ENCODE peak calls at places on chromosomes 2 and 18, in seven cellular contexts. H is NCI-H69, Q is HT-29, B is astrocyte of the spinal cord, Z is right atrium auricular region, N is NCI-H774, T is stromal cell of bone marrow. G is an unnamed sample.
A peak's percentile ranks its signal among the peaks of the same experiment; 100 is the strongest.

GRCh38 chr2:127043367-127044164 is 63.4 kb downstream of the BIN1 start:
- DNase-seq in N (no peak), Z (no peak), Q (no peak), B (no peak), T (no peak), H (no peak), G (no peak)

GRCh38 chr2:231207734-231208133 is 9.3 kb downstream of the ARMC9 start:
- DNase-seq in B (no peak), Q (no peak), N (no peak), H (no peak), T (no peak), Z (no peak), G (no peak)

GRCh38 chr18:43526436-43527150 is 249.3 kb upstream of the SYT4 start:
- DNase-seq in Z (no peak), N (no peak), T (no peak), B (no peak), Q (no peak), H (peak; percentile 99), G (no peak)

GRCh38 chr18:7388752-7389151 is 157.9 kb downstream of the LRRC30 start:
- DNase-seq in Q (no peak), T (no peak), Z (peak; percentile 30), H (peak; percentile 36), N (no peak), B (no peak), G (no peak)

GRCh38 chr2:159609933-159610523 is 6.3 kb downstream of the BAZ2B start:
- DNase-seq in Q (no peak), B (no peak), Z (no peak), T (no peak), H (peak; percentile 79), N (no peak), G (no peak)

GRCh38 chr2:19739256-19739655 is 162.5 kb downstream of the TTC32 start:
- DNase-seq in T (peak; percentile 41), H (no peak), B (no peak), Z (peak; percentile 70), N (no peak), Q (no peak), G (no peak)

GRCh38 chr2:167196461-167197252 is 308.4 kb downstream of the XIRP2 start:
- DNase-seq in N (peak; percentile 44), Z (no peak), Q (peak; percentile 13), B (peak; percentile 83), T (peak; percentile 26), H (peak; percentile 54), G (no peak)

GRCh38 chr2:1661891-1662605 is 82.3 kb downstream of the PXDN start:
- DNase-seq in Z (peak; percentile 50), B (no peak), Q (no peak), H (no peak), N (no peak), T (no peak), G (no peak)

GRCh38 chr2:20604401-20604911 is 46.4 kb downstream of the HS1BP3 start:
- DNase-seq in Z (no peak), H (no peak), T (no peak), N (no peak), B (no peak), Q (no peak), G (no peak)

GRCh38 chr2:165401285-165401852 is 68.1 kb upstream of the CSRNP3 start:
- DNase-seq in B (peak; percentile 83), Q (peak; percentile 79), T (peak; percentile 57), H (no peak), N (peak; percentile 63), Z (no peak), G (peak; percentile 78)

GRCh38 chr2:75292826-75293225 is 93.5 kb upstream of the TACR1 start:
- DNase-seq in Q (peak; percentile 12), B (peak; percentile 78), H (no peak), T (peak; percentile 54), N (no peak), Z (no peak), G (no peak)

GRCh38 chr2:233404227-233404626 is 49.9 kb downstream of the DGKD start:
- DNase-seq in Z (no peak), Q (peak; percentile 69), T (no peak), H (peak; percentile 52), B (peak; percentile 33), N (peak; percentile 26), G (peak; percentile 63)

GRCh38 chr2:133040175-133040574 is 370.2 kb upstream of the LYPD1 start:
- DNase-seq in Z (no peak), H (no peak), B (peak; percentile 29), T (no peak), Q (no peak), N (no peak), G (no peak)

GRCh38 chr2:28175028-28175427 is 217.6 kb upstream of the FOSL2 start:
- DNase-seq in B (no peak), Z (no peak), Q (peak; percentile 40), H (peak; percentile 19), T (no peak), N (no peak), G (no peak)

GRCh38 chr18:32893915-32894314 is 121.1 kb upstream of the KLHL14 start:
- DNase-seq in Z (no peak), H (peak; percentile 72), B (no peak), T (no peak), Q (peak; percentile 36), N (no peak), G (peak; percentile 10)

GRCh38 chr18:58254873-58255511 is 211.0 kb downstream of the NEDD4L start:
- DNase-seq in Z (peak; percentile 60), B (peak; percentile 75), H (peak; percentile 28), N (no peak), T (peak; percentile 22), Q (no peak), G (no peak)

GRCh38 chr2:158486970-158487325 is 30.2 kb downstream of the PKP4 start:
- DNase-seq in T (no peak), B (no peak), N (no peak), Q (peak; percentile 43), Z (no peak), H (no peak), G (peak; percentile 55)

GRCh38 chr2:105795575-105795934 is 50.8 kb downstream of the NCK2 start:
- DNase-seq in Z (no peak), T (no peak), H (peak; percentile 83), N (no peak), B (no peak), Q (no peak), G (peak; percentile 87)

GRCh38 chr2:227163998-227164744 is at the start of the genes COL4A3 and COL4A4:
- DNase-seq in Z (peak; percentile 69), T (no peak), H (peak; percentile 82), B (no peak), Q (no peak), N (peak; percentile 68), G (no peak)

GRCh38 chr2:81467096-81467495 is 1162.5 kb upstream of the LRRTM1 start:
- DNase-seq in H (no peak), B (no peak), T (no peak), N (no peak), Q (no peak), Z (no peak), G (no peak)

GRCh38 chr18:12656671-12657047 is 1.2 kb downstream of the SPIRE1 start:
- DNase-seq in N (no peak), B (peak; percentile 43), Q (no peak), Z (no peak), T (no peak), H (peak; percentile 59), G (no peak)

GRCh38 chr18:60875957-60876507 is 457.2 kb upstream of the CDH20 start:
- DNase-seq in T (no peak), N (no peak), Q (no peak), Z (no peak), B (no peak), H (peak; percentile 65), G (no peak)

GRCh38 chr2:236691799-236692167 is 122.2 kb downstream of the ACKR3 start:
- DNase-seq in H (no peak), Z (no peak), Q (no peak), N (no peak), B (no peak), T (no peak), G (no peak)

GRCh38 chr2:6362671-6363450 is 502.8 kb downstream of the CMPK2 start:
- DNase-seq in Z (no peak), T (no peak), Q (no peak), H (no peak), N (no peak), B (no peak), G (no peak)

GRCh38 chr2:69494126-69494525 is 56.9 kb upstream of the NFU1 start:
- DNase-seq in Q (no peak), Z (no peak), T (no peak), N (no peak), H (peak; percentile 24), B (no peak), G (no peak)

GRCh38 chr2:151260492-151261239 is 997 bp downstream of the RBM43 start:
- DNase-seq in Q (peak; percentile 22), T (peak; percentile 14), B (peak; percentile 61), N (no peak), H (no peak), Z (no peak), G (no peak)

GRCh38 chr2:11602563-11603182 is 67.3 kb downstream of the NTSR2 start:
- DNase-seq in N (no peak), H (no peak), B (no peak), Q (no peak), Z (no peak), T (no peak), G (no peak)